ENCODE peak calls at places on chromosomes 4 and X, in ten cellular contexts. W is nephron progenitor cell; Z is posterior cingulate gyrus; O is activated CD4-positive, alpha-beta T cell treated with anti-CD3 and anti-CD28 coated beads for 24 hours; G is GM20000; R is activated gamma-delta T cell treated with anti-CD3 and anti-CD28 coated beads, Interleukin-2, amount 50 U/mL, for 16 hours; Q is NCI-H146; T is spleen; B is M059J; J is ELR. H is an unnamed sample.

GRCh38 chrX:96569034-96569433 is 115.6 kb upstream of the DIAPH2 start:
- DNase-seq in W (no peak), Z (no peak), O (no peak), G (no peak), R (no peak), Q (no peak), T (no peak), B (no peak), J (no peak), H (no peak)

GRCh38 chrX:2781698-2782097 is 29.9 kb downstream of the XG start:
- DNase-seq in W (no peak), Z (no peak), O (no peak), G (no peak), R (no peak), Q (no peak), T (no peak), B (no peak), J (no peak), H (no peak)

GRCh38 chrX:124194903-124195302 is 137.6 kb upstream of the TEX13D start:
- DNase-seq in W (no peak), Z (no peak), O (no peak), G (no peak), R (no peak), Q (no peak), T (no peak), B (peak), J (no peak), H (no peak)

GRCh38 chr4:169315530-169316306 is 45.0 kb upstream of the SH3RF1 start:
- DNase-seq in W (peak), Z (no peak), O (no peak), G (no peak), R (no peak), Q (no peak), T (no peak), B (peak), J (peak), H (no peak)

GRCh38 chr4:147056951-147057630 is 111.4 kb upstream of the TTC29 start:
- DNase-seq in W (no peak), Z (no peak), O (no peak), G (no peak), R (no peak), Q (no peak), T (no peak), B (peak), J (peak), H (no peak)

GRCh38 chr4:118265312-118266144 is 87.3 kb downstream of the PRSS12 start:
- DNase-seq in W (no peak), Z (no peak), O (no peak), G (peak), R (no peak), Q (no peak), T (peak), B (no peak), J (no peak), H (no peak)

GRCh38 chr4:152633118-152633517 is 46.7 kb downstream of the TMEM154 start:
- DNase-seq in W (no peak), Z (no peak), O (no peak), G (no peak), R (no peak), Q (no peak), T (no peak), B (no peak), J (no peak), H (no peak)

GRCh38 chr4:164807611-164808010 is 53.7 kb downstream of the SMIM31 start:
- DNase-seq in W (no peak), Z (no peak), O (no peak), G (no peak), R (no peak), Q (no peak), T (no peak), B (peak), J (no peak), H (no peak)

GRCh38 chr4:140061883-140062282 is 92.1 kb downstream of the MAML3 start:
- DNase-seq in W (no peak), Z (no peak), O (no peak), G (no peak), R (no peak), Q (no peak), T (no peak), B (no peak), J (no peak), H (no peak)

GRCh38 chr4:186693159-186693815 is 30.4 kb downstream of the FAT1 start:
- DNase-seq in W (no peak), Z (no peak), O (no peak), G (no peak), R (no peak), Q (no peak), T (no peak), B (peak), J (peak), H (no peak)

GRCh38 chr4:92064574-92064973 is 239.2 kb upstream of the GRID2 start:
- DNase-seq in W (no peak), Z (no peak), O (no peak), G (no peak), R (no peak), Q (no peak), T (no peak), B (no peak), J (no peak), H (no peak)